ENCODE peak calls at places on chromosomes 6 and 20, in ten cellular contexts. X, V, P, F, C, M, N, R, Q and L are unnamed samples.

GRCh38 chr6:12804967-12805645 is 88.5 kb downstream of the PHACTR1 start:
- DNase-seq in X (no peak), V (no peak), P (no peak), F (no peak), C (no peak), M (no peak), N (no peak), R (no peak), Q (no peak), L (no peak)

GRCh38 chr20:4776079-4776630 is 54.4 kb downstream of the PRND start:
- DNase-seq in X (no peak), V (no peak), P (no peak), F (no peak), C (no peak), M (no peak), N (no peak), R (no peak), Q (no peak), L (peak; percentile 52)

GRCh38 chr6:125050663-125051318 is 88.6 kb downstream of the RNF217 start:
- DNase-seq in X (no peak), V (peak; percentile 64), P (no peak), F (no peak), C (no peak), M (no peak), N (no peak), R (no peak), Q (no peak), L (no peak)

GRCh38 chr6:111894272-111894671 is 21.0 kb upstream of the FYN start:
- DNase-seq in X (no peak), V (peak; percentile 67), P (no peak), F (no peak), C (peak; percentile 55), M (no peak), N (no peak), R (no peak), Q (no peak), L (no peak)

GRCh38 chr20:24507182-24507853 is 37.9 kb downstream of the SYNDIG1 start:
- DNase-seq in X (peak; percentile 56), V (no peak), P (no peak), F (no peak), C (no peak), M (no peak), N (no peak), R (no peak), Q (peak; percentile 79), L (peak; percentile 36)

GRCh38 chr20:47854687-47855212 is 69.5 kb upstream of the SULF2 start:
- DNase-seq in X (no peak), V (peak; percentile 41), P (peak; percentile 44), F (no peak), C (peak; percentile 64), M (no peak), N (no peak), R (no peak), Q (peak; percentile 11), L (no peak)

GRCh38 chr6:35876902-35877301 is 44.0 kb downstream of the SRPK1 start:
- DNase-seq in X (no peak), V (no peak), P (no peak), F (no peak), C (peak; percentile 4), M (no peak), N (no peak), R (no peak), Q (no peak), L (no peak)

GRCh38 chr6:167797079-167797870 is 29.4 kb upstream of the AFDN start:
- DNase-seq in X (no peak), V (no peak), P (no peak), F (peak; percentile 66), C (no peak), M (no peak), N (no peak), R (peak; percentile 83), Q (no peak), L (no peak)

GRCh38 chr20:31617432-31618104 is 12.5 kb downstream of the ID1 start:
- DNase-seq in X (no peak), V (no peak), P (no peak), F (no peak), C (no peak), M (no peak), N (no peak), R (no peak), Q (no peak), L (no peak)

DNA sequence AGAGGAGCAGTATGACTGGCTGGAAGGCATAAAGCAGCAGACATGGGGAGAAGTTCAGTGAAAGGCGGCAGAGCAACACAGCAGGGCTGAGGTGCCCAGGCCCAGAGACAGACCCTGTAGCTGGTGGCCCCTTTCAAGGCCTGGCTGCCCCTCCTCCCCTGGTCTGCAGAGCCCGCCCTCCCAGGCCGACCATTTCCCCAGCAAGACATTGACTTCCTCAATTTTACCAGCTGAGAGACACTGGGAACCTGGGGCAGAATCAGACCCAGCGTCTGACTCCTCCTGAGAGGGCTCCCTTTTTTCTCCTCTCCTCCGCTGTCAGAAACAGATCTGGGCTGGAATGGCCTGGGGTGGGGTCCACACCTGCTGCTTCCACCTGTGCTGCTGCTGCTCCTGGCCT is at the start of gene TREML4:
- DNase-seq in X (no peak), V (no peak), P (no peak), F (no peak), C (no peak), M (no peak), N (no peak), R (no peak), Q (no peak), L (no peak)
- TF ChIP-seq POLR2A in X (no peak), V (no peak), P (no peak), F (no peak), C (no peak), M (no peak), N (no peak), R (no peak), Q (no peak), L (no peak)

DNA sequence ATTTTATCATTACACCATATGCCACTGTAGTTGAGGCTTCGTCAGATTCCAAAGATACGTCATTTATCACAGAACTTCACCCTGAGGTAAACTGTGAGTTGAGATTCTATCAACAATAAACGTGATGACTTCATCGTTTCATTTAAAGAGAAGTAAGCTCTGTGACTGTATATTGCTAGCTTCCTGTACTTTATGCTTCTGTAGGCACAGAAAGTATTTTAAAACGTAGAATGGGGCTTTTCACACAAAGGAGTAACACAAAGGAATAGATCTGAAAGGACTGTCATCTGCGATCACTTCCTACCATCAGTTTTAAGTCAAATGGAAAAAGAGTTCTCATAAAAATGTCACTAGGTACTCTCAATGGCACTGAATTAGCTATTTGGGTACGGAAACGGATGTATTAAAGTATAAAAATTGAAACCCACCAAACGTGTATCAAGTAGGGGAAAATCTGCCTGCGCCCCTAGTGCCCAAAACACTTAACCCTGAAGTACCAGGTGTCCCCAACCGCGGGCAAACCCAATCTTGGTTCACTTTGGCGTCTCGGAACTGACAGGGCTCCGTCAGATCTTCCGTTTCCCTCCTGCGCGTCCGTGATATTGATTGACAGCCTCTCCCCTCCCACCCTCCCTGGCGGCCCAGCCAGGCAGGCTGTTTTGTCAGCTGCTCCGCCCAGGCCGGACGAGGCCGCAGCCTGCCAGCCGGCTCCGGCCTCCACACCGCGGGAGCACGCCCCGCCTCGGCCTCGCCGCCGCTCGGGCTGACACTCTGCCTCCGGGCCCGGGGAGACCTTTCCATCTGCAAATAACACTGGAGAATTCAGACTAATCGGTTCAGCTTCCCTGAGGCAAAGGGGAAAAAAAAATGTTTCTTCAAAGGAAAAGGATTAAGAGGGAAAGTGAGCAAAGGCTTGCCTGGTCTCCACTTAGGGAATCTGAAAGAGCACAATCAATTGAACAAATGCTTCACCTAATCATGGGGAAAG is 234.7 kb upstream of the MCHR2 start:
- DNase-seq in X (no peak), V (peak; percentile 71), P (peak; percentile 49), F (peak; percentile 88), C (peak; percentile 86), M (peak; percentile 43), N (peak; percentile 75), R (peak; percentile 80), Q (peak; percentile 84), L (peak; percentile 91)
- TF ChIP-seq POLR2A in X (no peak), V (no peak), P (no peak), F (no peak), C (peak; percentile 70), M (no peak), N (no peak), R (no peak), Q (no peak), L (no peak)

GRCh38 chr6:37171141-37171969 is 1.4 kb downstream of the PIM1 start:
- DNase-seq in X (peak; percentile 91), V (peak; percentile 51), P (peak; percentile 73), F (peak; percentile 90), C (peak; percentile 48), M (peak; percentile 19), N (peak; percentile 51), R (peak; percentile 71), Q (peak; percentile 75), L (peak; percentile 64)

GRCh38 chr6:37172991-37173572 is 3.1 kb downstream of the PIM1 start:
- DNase-seq in X (no peak), V (no peak), P (no peak), F (no peak), C (no peak), M (no peak), N (no peak), R (no peak), Q (no peak), L (no peak)

GRCh38 chr6:37173573-37174195 is 3.7 kb downstream of the PIM1 start:
- DNase-seq in X (no peak), V (no peak), P (no peak), F (peak; percentile 79), C (no peak), M (no peak), N (no peak), R (no peak), Q (peak; percentile 72), L (no peak)

GRCh38 chr6:37170273-37171140 is 555 bp downstream of the PIM1 start:
- DNase-seq in X (no peak), V (peak; percentile 28), P (peak; percentile 58), F (no peak), C (peak; percentile 45), M (peak; percentile 31), N (peak; percentile 50), R (peak; percentile 79), Q (peak; percentile 74), L (peak; percentile 92)

DNA sequence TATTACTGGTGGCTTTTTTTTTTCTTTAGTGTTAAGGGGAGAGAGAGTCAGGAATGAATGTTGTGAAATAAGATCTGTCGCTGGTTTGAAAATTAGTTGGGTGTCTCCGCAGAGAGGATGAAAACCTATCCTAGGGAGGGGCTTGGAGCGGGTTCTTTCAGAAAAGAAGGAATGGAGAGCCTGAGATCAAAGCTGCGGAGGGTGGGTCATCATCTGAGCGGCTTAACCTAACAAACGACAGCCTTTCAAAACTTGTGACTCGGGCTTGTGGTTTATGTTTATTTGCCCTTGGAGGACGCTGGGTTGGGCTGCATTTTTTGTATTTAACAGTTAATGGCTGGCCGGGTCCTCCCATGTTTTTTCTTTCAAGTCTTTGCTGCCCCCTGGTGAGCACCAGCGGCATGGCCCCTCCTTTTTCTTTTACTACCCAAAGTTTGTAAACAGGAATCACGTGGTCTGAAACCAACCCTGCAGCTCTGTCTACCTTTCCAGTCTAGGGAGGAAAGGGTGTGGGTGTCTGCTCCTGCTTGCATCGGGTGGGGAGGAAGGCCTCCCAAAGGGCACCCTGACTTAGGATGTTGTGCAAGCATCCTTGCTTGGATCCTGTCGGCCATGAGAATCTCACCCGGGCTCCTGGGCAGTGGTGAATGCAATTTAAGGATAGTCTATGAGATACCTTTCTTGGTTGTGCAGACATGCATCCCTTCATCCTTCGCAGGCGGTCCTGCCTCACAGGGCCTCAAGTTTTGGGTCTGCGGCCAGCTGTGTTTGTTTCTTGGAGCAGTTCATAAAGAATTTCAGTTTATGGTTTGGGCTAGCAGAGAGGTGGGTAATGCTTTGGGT is 2.2 kb downstream of the PIM1 start:
- DNase-seq in X (peak; percentile 98), V (peak; percentile 94), P (peak; percentile 86), F (peak; percentile 92), C (peak; percentile 89), M (peak; percentile 95), N (peak; percentile 94), R (peak; percentile 97), Q (peak; percentile 92), L (peak; percentile 94)
- TF ChIP-seq POLR2A in X (no peak), V (peak; percentile 67), P (peak; percentile 48), F (no peak), C (no peak), M (peak; percentile 47), N (no peak), R (peak; percentile 79), Q (peak; percentile 87), L (peak; percentile 28)

GRCh38 chr20:58650181-58650775 is 805 bp upstream of the STX16 start:
- DNase-seq in X (no peak), V (no peak), P (no peak), F (peak; percentile 91), C (no peak), M (no peak), N (no peak), R (peak; percentile 56), Q (peak; percentile 66), L (peak; percentile 91)
- TF ChIP-seq POLR2A in X (no peak), V (no peak), P (peak; percentile 14), F (no peak), C (no peak), M (no peak), N (no peak), R (no peak), Q (no peak), L (no peak)